ENCODE peak calls at places on chromosomes 7 and 10, in eight cellular contexts. A, P, G, K, C, Y, M and J are unnamed samples.

GRCh38 chr10:24723386-24723787 is 300 bp downstream of the ARHGAP21 start:
- DNase-seq in A (no peak), P (no peak), G (no peak), K (no peak), C (peak), Y (no peak), M (no peak), J (no peak)

GRCh38 chr10:124086787-124087671 is 6.4 kb downstream of the CHST15 start:
- DNase-seq in A (no peak), P (peak), G (no peak), K (no peak), C (no peak), Y (no peak), M (no peak), J (no peak)

GRCh38 chr7:141203177-141203576 is 129.3 kb downstream of the TMEM178B start:
- DNase-seq in A (no peak), P (no peak), G (no peak), K (no peak), C (no peak), Y (no peak), M (no peak), J (no peak)

GRCh38 chr7:55468495-55468894 is 103.4 kb downstream of the LANCL2 start:
- DNase-seq in A (no peak), P (no peak), G (no peak), K (no peak), C (no peak), Y (no peak), M (no peak), J (no peak)

GRCh38 chr10:120969219-120969645 is 118.1 kb downstream of the WDR11 start:
- DNase-seq in A (no peak), P (no peak), G (no peak), K (no peak), C (no peak), Y (no peak), M (no peak), J (peak)

GRCh38 chr10:28818645-28819036 is 141.3 kb downstream of the BAMBI start:
- DNase-seq in A (no peak), P (no peak), G (no peak), K (no peak), C (no peak), Y (no peak), M (no peak), J (no peak)

GRCh38 chr10:104253106-104253505 is 1.6 kb upstream of the GSTO1 start:
- DNase-seq in A (no peak), P (no peak), G (no peak), K (peak), C (no peak), Y (no peak), M (no peak), J (peak)

GRCh38 chr7:6653101-6653995 is 16.2 kb downstream of the ZNF316 start:
- DNase-seq in A (no peak), P (no peak), G (no peak), K (no peak), C (no peak), Y (no peak), M (no peak), J (no peak)

GRCh38 chr7:90180649-90181048 is 26.4 kb downstream of the STEAP1 start:
- DNase-seq in A (no peak), P (no peak), G (no peak), K (no peak), C (no peak), Y (no peak), M (no peak), J (no peak)

GRCh38 chr10:120511165-120511564 is 54.1 kb downstream of the PLPP4 start:
- DNase-seq in A (no peak), P (no peak), G (no peak), K (no peak), C (no peak), Y (no peak), M (no peak), J (peak)

GRCh38 chr10:74194999-74195398 is 44.0 kb downstream of the ADK start:
- DNase-seq in A (no peak), P (no peak), G (no peak), K (no peak), C (no peak), Y (no peak), M (no peak), J (peak)